ENCODE peak calls at places on chromosomes 7 and 10, in four cellular contexts. D is neuronal stem cell, G is H1, Z is mesenchymal stem cell. A is an unnamed sample.

GRCh38 chr7:114789942-114790341 is 132.0 kb upstream of the MDFIC start:
- DNase-seq in D (no peak), G (no peak), Z (peak), A (no peak)

GRCh38 chr7:46754135-46754730 is 827.7 kb downstream of the TNS3 start:
- DNase-seq in D (no peak), G (no peak), Z (no peak), A (no peak)

GRCh38 chr10:16586358-16587138 is 64.9 kb upstream of the C1QL3 start:
- DNase-seq in D (no peak), G (no peak), Z (no peak), A (no peak)

GRCh38 chr10:88791924-88792323 is 10.6 kb upstream of the LIPM start:
- DNase-seq in D (peak), G (no peak), Z (peak), A (peak)

GRCh38 chr7:96202102-96202501 is 119.8 kb downstream of the SLC25A13 start:
- DNase-seq in D (no peak), G (no peak), Z (no peak), A (no peak)

GRCh38 chr7:84144480-84144879 is 50.1 kb downstream of the SEMA3A start:
- DNase-seq in D (no peak), G (no peak), Z (peak), A (no peak)

GRCh38 chr10:6119423-6119822 is 30.6 kb downstream of the RBM17 start:
- DNase-seq in D (no peak), G (no peak), Z (no peak), A (no peak)

GRCh38 chr7:16205481-16205880 is 215.9 kb downstream of the CRPPA start:
- DNase-seq in D (no peak), G (no peak), Z (no peak), A (no peak)

GRCh38 chr7:152351168-152351567 is 84.6 kb downstream of the KMT2C start:
- DNase-seq in D (no peak), G (no peak), Z (peak), A (no peak)

GRCh38 chr10:132983250-132984007 is 41.1 kb upstream of the CFAP46 start:
- DNase-seq in D (no peak), G (no peak), Z (no peak), A (no peak)

GRCh38 chr10:100109670-100110069 is 28.0 kb upstream of the CPN1 start:
- DNase-seq in D (no peak), G (no peak), Z (no peak), A (peak)

GRCh38 chr7:93757421-93757820 is 133.1 kb downstream of the TFPI2 start:
- DNase-seq in D (no peak), G (no peak), Z (peak), A (no peak)

GRCh38 chr7:30902466-30902865 is 9.2 kb upstream of the AQP1 start:
- DNase-seq in D (no peak), G (no peak), Z (no peak), A (no peak)

GRCh38 chr7:104951546-104951945 is 62.5 kb upstream of the KMT2E start:
- DNase-seq in D (no peak), G (no peak), Z (peak), A (no peak)

GRCh38 chr7:31934551-31934950 is 135.7 kb downstream of the PDE1C start:
- DNase-seq in D (no peak), G (no peak), Z (no peak), A (no peak)

GRCh38 chr7:98341106-98341505 is 59.6 kb downstream of the BRI3 start:
- DNase-seq in D (no peak), G (no peak), Z (peak), A (no peak)

GRCh38 chr10:26310361-26310760 is 93.8 kb downstream of the GAD2 start:
- DNase-seq in D (no peak), G (no peak), Z (no peak), A (no peak)

GRCh38 chr7:157404845-157405481 is 68.2 kb downstream of the DNAJB6 start:
- DNase-seq in D (no peak), G (no peak), Z (peak), A (no peak)

GRCh38 chr10:78742730-78743615 is 325.8 kb upstream of the ZMIZ1 start:
- DNase-seq in D (no peak), G (no peak), Z (peak), A (no peak)
- H2BK12ac ChIP-seq in D (peak), G (no peak), Z (no peak), A (no peak)

DNA sequence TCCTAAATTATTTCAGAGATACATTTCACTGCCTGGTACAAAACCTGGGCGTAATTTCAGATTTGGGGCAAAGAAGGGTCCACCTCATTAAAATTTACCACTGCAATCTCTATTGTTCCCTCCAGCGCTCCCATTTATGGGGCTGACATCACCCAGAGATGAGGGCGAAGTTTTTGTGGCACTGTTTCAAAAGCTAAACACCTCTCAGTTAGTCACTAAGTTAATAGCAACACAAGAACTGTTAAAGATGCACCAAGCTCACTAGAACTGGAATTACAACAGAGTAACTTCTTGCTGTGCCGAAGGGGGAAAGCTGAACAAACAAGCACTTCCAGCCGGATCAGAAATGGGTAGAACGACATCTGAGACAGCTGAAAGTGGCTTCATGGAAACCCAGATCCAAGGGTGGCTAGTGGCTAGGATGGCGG is 179.4 kb downstream of the GATA3 start:
- DNase-seq in D (no peak), G (no peak), Z (no peak), A (no peak)
- H3K4ac ChIP-seq in D (no peak), G (no peak), Z (no peak), A (no peak)

GRCh38 chr7:10282909-10283308 is 690.8 kb upstream of the PHF14 start:
- DNase-seq in D (no peak), G (no peak), Z (no peak), A (no peak)
- H3K4me2 ChIP-seq in D (no peak), G (no peak), Z (no peak), A (no peak)

GRCh38 chr7:111561659-111561908 is 708 bp downstream of the IMMP2L start:
- DNase-seq in D (no peak), G (peak), Z (no peak), A (peak)
- H2BK12ac ChIP-seq in D (no peak), G (peak), Z (no peak), A (no peak)

GRCh38 chr10:79417731-79418130 is 27.7 kb downstream of the ZCCHC24 start:
- DNase-seq in D (no peak), G (no peak), Z (no peak), A (no peak)

GRCh38 chr10:79414714-79415113 is 30.7 kb downstream of the ZCCHC24 start:
- DNase-seq in D (no peak), G (no peak), Z (no peak), A (no peak)

GRCh38 chr10:79417266-79417665 is 28.2 kb downstream of the ZCCHC24 start:
- DNase-seq in D (no peak), G (no peak), Z (no peak), A (no peak)

GRCh38 chr10:79416578-79417255 is 28.7 kb downstream of the ZCCHC24 start:
- DNase-seq in D (no peak), G (no peak), Z (no peak), A (no peak)

DNA sequence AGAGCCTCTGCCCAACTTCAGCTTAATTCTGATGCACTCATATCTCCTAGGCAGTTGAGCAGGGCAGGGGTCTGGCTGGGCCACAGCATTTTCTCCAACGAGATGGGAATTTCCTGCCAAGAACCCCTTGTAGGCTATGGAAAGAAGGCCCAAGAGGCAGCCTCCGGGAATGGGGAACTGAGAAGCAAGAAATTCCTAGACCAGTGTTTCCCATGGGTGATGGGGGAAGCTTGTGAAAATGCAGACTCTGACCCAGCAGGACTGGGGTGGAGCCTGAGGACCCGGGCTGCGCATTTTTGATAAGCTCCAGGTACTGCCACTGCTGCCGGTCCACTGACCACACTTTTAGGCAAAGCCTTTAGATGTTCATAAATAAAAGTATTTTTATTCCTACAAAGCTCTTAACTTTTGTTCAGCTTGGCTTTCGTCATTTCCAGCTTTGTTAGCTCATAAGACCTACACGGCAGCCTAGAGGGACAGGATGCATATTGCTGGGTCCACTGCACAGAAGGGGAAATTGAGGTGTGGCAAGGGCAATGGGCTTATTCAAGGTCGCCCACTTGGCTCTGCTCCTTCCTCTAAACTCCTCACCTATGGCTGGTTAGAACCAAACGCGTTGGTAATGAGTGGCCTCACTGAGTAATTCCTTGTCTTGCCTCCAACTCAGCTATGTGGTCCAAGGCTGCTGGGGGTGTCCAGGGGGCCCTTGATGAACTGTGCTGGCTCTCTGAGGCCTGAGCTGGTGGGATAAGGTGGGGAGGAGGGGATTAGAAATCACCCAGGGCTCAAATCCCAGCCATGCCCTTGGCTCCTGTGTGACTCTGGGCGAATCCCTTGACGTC is 29.5 kb downstream of the ZCCHC24 start:
- DNase-seq in D (no peak), G (no peak), Z (no peak), A (no peak)
- H3K4ac ChIP-seq in D (no peak), G (no peak), Z (peak), A (no peak)

DNA sequence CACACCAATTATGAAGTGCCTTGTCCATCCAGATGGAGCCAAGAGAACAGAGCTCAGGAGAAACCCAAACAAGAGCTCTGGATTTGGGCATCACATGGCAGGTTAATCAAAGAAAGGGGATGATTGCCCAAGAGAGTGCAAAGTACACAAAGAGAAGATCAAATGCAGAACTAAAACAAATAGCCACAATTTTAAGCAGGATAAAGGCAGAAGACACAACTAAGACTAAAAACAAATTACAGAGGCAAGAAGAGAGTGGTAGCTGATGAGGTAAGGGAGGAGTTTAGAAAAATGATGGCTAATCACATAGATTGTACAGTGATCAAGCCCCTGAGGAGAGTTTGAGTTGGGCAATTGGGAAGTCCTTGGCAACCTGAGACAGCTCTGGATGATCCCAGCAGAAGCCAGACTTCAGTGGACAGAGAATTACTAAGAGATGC is 101.7 kb downstream of the LRRN3 start:
- DNase-seq in D (no peak), G (no peak), Z (no peak), A (no peak)
- H3K4me2 ChIP-seq in D (no peak), G (no peak), Z (no peak), A (no peak)

DNA sequence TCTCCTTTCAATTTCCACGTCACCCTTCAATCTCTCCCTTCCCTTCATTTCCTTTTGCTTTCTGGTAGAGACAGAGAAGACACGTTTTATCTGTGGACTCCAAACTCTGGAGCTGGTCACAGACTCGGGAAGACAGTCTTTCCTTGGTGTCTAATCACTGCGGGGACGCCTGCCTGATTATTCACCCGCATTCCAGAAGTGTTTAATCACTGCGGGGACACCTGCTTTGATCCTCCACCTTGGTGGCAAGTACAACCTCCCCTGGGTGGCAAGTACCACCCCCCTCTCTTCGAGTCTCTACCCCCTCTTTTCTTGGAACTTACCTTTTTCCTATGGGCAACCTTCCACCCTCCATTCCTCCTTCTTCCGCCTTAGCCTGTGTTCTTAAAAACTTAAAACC is 15.3 kb upstream of the LRRC61 start:
- DNase-seq in D (no peak), G (no peak), Z (no peak), A (peak)
- H2BK12ac ChIP-seq in D (no peak), G (no peak), Z (no peak), A (no peak)

A was measured in H9.